ENCODE peak calls at places on chromosome 9, in four cellular contexts. E is WTC11, N is GM12878, G is K562. X is an unnamed sample.

GRCh38 chr9:97518909-97519307 is 17.4 kb downstream of the TMOD1 start:
- DNase-seq in E (no peak), N (no peak), G (peak), X (no peak)

GRCh38 chr9:105118646-105119045 is 125.8 kb upstream of the SLC44A1 start:
- DNase-seq in E (no peak), N (no peak), G (no peak), X (no peak)

GRCh38 chr9:88460583-88461332 is 72.5 kb downstream of the SPIN1 start:
- DNase-seq in E (no peak), N (no peak), G (no peak), X (no peak)

GRCh38 chr9:20557890-20558608 is 64.2 kb downstream of the MLLT3 start:
- DNase-seq in E (no peak), N (no peak), G (no peak), X (no peak)

GRCh38 chr9:75265525-75265972 is 177.2 kb downstream of the OSTF1 start:
- DNase-seq in E (peak), N (no peak), G (peak), X (peak)

GRCh38 chr9:70064496-70064895 is 20.8 kb downstream of the MAMDC2 start:
- DNase-seq in E (no peak), N (no peak), G (no peak), X (no peak)

GRCh38 chr9:131422241-131422792 is 28.4 kb downstream of the PRRC2B start:
- DNase-seq in E (no peak), N (no peak), G (no peak), X (no peak)

GRCh38 chr9:137441935-137442321 is 771 bp upstream of the ENTPD8 start:
- DNase-seq in E (no peak), N (no peak), G (no peak), X (no peak)

GRCh38 chr9:94869415-94869838 is 142.9 kb downstream of the AOPEP start:
- DNase-seq in E (no peak), N (no peak), G (no peak), X (no peak)

GRCh38 chr9:127415158-127415557 is 9.0 kb upstream of the ZNF79 start:
- DNase-seq in E (no peak), N (no peak), G (no peak), X (no peak)

GRCh38 chr9:101567725-101567993 is 27.1 kb downstream of the PPP3R2 start:
- DNase-seq in E (no peak), N (no peak), G (no peak), X (no peak)

GRCh38 chr9:6498982-6499381 is 86.0 kb downstream of the UHRF2 start:
- DNase-seq in E (no peak), N (no peak), G (no peak), X (no peak)

GRCh38 chr9:74499111-74499601 is 2.0 kb downstream of the RORB start:
- DNase-seq in E (peak), N (no peak), G (no peak), X (no peak)

GRCh38 chr9:4160284-4160683 is 139.6 kb downstream of the GLIS3 start:
- DNase-seq in E (no peak), N (no peak), G (no peak), X (no peak)

GRCh38 chr9:36986548-36987408 is 47.3 kb downstream of the PAX5 start:
- DNase-seq in E (no peak), N (no peak), G (no peak), X (no peak)

GRCh38 chr9:92342825-92343488 is 17.2 kb downstream of the CENPP start:
- DNase-seq in E (no peak), N (no peak), G (no peak), X (no peak)

GRCh38 chr9:18331808-18332209 is 142.1 kb upstream of the ADAMTSL1 start:
- DNase-seq in E (no peak), N (no peak), G (no peak), X (no peak)

GRCh38 chr9:134913713-134914500 is 3.8 kb downstream of the FCN1 start:
- DNase-seq in E (no peak), N (no peak), G (no peak), X (no peak)

GRCh38 chr9:4497855-4498254 is 7.6 kb downstream of the SLC1A1 start:
- DNase-seq in E (no peak), N (no peak), G (no peak), X (no peak)

GRCh38 chr9:751137-752051 is 90.1 kb upstream of the DMRT1 start:
- DNase-seq in E (no peak), N (no peak), G (no peak), X (no peak)

GRCh38 chr9:136237486-136238341 is 7.9 kb downstream of the QSOX2 start:
- DNase-seq in E (no peak), N (no peak), G (peak), X (no peak)

GRCh38 chr9:22374021-22374420 is 72.6 kb upstream of the DMRTA1 start:
- DNase-seq in E (no peak), N (no peak), G (no peak), X (no peak)

GRCh38 chr9:98836206-98836605 is 28.7 kb downstream of the GALNT12 start:
- DNase-seq in E (no peak), N (no peak), G (no peak), X (no peak)

GRCh38 chr9:90044710-90045151 is 439.9 kb downstream of the GADD45G start:
- DNase-seq in E (no peak), N (no peak), G (no peak), X (peak)

GRCh38 chr9:134895849-134896833 is 15.5 kb downstream of the FCN2 start:
- DNase-seq in E (no peak), N (no peak), G (no peak), X (no peak)

GRCh38 chr9:92894711-92895362 is 17.0 kb upstream of the ZNF484 start:
- DNase-seq in E (no peak), N (no peak), G (no peak), X (no peak)

GRCh38 chr9:114694719-114695269 is 12.8 kb upstream of the TEX48 start:
- DNase-seq in E (no peak), N (peak), G (no peak), X (no peak)

GRCh38 chr9:14278291-14278721 is 35.6 kb downstream of the NFIB start:
- DNase-seq in E (no peak), N (no peak), G (no peak), X (peak)

GRCh38 chr9:86099695-86100364 is 472 bp upstream of the GOLM1 start:
- DNase-seq in E (peak), N (no peak), G (no peak), X (no peak)

GRCh38 chr9:79195904-79196303 is 375.9 kb upstream of the TLE4 start:
- DNase-seq in E (no peak), N (no peak), G (no peak), X (no peak)

GRCh38 chr9:120612218-120612617 is 32.3 kb upstream of the CDK5RAP2 start:
- DNase-seq in E (no peak), N (no peak), G (no peak), X (no peak)

GRCh38 chr9:4327504-4328191 is 27.8 kb upstream of the GLIS3 start:
- DNase-seq in E (peak), N (no peak), G (no peak), X (no peak)

GRCh38 chr9:132333556-132333955 is 21.2 kb downstream of the SETX start:
- DNase-seq in E (no peak), N (no peak), G (no peak), X (no peak)

GRCh38 chr9:38389313-38389712 is 3.2 kb upstream of the ALDH1B1 start:
- DNase-seq in E (no peak), N (no peak), G (no peak), X (peak)

GRCh38 chr9:116599342-116599884 is 87.7 kb upstream of the TRIM32 start:
- DNase-seq in E (no peak), N (no peak), G (no peak), X (no peak)
- TF ChIP-seq NR2C2 in E (no peak), N (no peak), G (no peak), X (no peak)

GRCh38 chr9:81103597-81104471 is 585.5 kb downstream of the TLE1 start:
- DNase-seq in E (no peak), N (no peak), G (no peak), X (no peak)

GRCh38 chr9:81112638-81113037 is 576.7 kb downstream of the TLE1 start:
- DNase-seq in E (no peak), N (no peak), G (no peak), X (no peak)

GRCh38 chr9:81108391-81108790 is 581.0 kb downstream of the TLE1 start:
- DNase-seq in E (no peak), N (no peak), G (no peak), X (no peak)

GRCh38 chr9:81113408-81114124 is 575.8 kb downstream of the TLE1 start:
- DNase-seq in E (no peak), N (no peak), G (no peak), X (no peak)

DNA sequence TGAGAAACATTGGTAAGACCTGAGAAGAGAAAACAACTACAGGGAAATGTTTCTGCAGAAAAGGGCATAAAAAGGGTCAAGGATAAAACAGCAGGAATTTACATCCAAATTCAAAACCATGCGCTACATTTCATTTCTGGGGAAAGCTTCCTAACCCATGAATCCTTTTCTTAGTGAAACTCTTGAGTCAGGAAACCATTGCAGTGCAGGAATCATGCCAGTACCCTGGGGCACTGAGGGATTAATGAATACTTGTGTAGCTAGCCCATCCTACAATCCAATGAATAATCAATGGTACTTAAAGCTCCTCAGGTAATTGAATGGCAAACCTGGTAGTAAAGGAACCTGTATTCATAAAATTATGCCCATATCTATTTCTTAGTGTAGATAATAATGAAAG is 580.5 kb downstream of the TLE1 start:
- DNase-seq in E (no peak), N (no peak), G (no peak), X (no peak)
- TF ChIP-seq NR2C2 in E (no peak), N (no peak), G (no peak), X (no peak)

DNA sequence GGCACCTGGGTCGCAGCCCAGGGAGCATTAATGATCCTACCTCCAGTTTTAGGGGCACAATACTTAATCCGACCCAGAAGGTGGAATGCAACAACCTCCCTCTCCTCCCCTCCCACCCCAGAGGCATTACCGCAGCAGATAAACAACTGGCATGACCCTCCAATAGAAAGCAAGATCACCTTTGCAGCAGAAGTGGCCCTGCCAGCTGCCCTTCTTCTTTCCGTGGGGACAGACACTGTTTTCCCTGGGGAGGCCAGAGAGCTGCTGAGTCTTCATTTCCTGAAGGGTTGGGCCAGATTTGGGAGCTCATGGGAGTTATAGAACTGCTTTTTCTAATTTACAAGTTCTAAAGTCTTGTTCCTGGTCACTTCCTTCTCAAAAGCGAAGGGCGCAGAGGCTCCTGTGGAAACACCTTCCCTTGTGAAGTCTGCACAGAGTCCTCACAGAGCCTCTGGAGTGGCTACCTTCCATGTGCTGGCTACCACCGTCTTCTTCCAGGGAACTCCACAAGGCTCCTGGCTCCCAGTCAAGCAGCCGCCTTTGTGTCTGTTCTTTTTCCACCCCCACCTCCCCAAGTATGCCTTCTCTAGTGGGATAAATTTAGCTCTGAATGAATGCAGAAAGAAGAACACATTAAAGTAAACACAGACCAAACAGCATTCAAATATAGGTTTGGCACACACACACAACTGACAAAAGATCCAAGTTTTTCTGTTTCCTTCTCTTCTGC is 8.0 kb upstream of the PALM2AKAP2 start:
- DNase-seq in E (no peak), N (no peak), G (no peak), X (no peak)
- TF ChIP-seq NR2C2 in E (no peak), N (no peak), G (no peak), X (no peak)

DNA sequence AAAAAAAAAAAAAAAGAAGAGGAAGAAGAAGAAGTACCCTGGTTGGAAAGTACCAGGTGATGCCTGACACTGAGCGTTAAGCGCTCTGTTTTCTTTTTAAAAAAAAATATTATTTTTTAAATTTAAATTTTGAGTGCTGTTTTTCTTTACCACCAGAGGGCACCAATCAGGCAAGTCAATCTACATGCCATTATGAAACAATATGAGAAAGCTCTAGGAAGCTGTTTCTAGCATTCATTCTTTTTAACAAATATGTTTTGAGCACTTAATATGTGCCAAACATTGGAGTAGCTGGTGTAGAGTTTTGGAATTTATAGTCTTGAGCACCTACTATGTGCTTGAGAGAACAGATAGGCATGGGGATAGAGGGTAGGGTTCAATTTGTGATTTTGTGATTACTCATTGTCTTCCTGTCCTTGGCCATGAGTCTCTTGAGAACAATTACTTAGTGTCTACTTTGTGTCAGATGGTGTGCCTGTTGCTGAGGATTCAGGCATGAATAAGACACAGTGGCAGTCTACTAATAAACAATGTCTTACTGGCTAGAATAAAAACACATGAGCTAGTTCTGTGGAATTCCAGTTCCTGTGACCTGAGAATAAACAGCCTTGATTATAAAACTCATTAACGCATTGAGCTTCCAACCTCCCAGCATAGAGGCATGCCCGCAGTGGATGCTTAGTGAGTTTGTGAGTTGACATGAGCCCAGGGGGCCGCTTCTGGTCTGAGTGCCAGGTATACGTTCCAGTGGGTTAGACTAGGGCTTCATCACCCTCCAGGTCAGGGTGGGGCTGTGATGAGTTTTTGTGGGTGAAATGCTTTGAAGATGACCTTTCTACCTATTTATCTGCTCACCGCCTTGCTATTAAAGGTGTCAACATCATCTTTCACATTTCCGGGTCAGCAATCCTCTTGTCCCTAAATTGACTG is 3.0 kb upstream of the UBE2R2 start:
- DNase-seq in E (no peak), N (no peak), G (peak), X (peak)
- TF ChIP-seq NR2C2 in E (no peak), N (no peak), G (no peak), X (no peak)

DNA sequence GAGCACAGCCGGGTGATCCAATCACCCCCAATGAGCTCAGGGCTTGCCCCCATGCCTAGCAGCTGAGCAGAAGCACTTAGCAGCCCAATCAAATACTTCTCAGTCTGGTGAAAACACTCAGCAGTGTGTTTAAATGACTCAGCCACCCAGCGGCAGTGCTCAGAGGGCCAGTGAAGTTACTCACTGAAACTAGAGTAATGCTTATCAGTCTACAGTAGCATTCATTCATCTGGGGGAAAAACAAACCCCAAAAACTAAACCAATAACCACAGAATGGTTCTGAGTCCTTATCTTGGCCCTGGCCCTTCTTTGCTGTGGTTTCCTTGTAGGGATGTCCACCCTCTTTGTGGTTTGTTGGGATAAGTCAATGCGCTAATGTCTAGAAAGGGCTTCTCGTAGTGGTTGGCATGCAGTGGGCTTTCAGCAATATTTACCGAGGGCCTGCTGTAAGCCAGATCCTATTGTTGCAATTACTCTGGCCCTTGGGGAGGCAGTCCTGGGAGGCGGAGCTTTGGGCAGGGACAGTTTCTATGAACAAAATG is 43.2 kb downstream of the LHX2 start:
- DNase-seq in E (peak), N (peak), G (peak), X (peak)
- TF ChIP-seq NR2C2 in E (no peak), N (no peak), G (no peak), X (no peak)

GRCh38 chr9:26324787-26325186 is 567.8 kb downstream of the CAAP1 start:
- DNase-seq in E (no peak), N (no peak), G (no peak), X (no peak)

GRCh38 chr9:26331223-26331622 is 561.4 kb downstream of the CAAP1 start:
- DNase-seq in E (no peak), N (no peak), G (no peak), X (no peak)

GRCh38 chr9:26329974-26330373 is 562.6 kb downstream of the CAAP1 start:
- DNase-seq in E (no peak), N (no peak), G (no peak), X (peak)

GRCh38 chr9:26321935-26322334 is 570.7 kb downstream of the CAAP1 start:
- DNase-seq in E (no peak), N (no peak), G (no peak), X (no peak)

GRCh38 chr9:26326473-26327044 is 566.0 kb downstream of the CAAP1 start:
- DNase-seq in E (peak), N (peak), G (no peak), X (peak)
- TF ChIP-seq NR2C2 in E (no peak), N (no peak), G (no peak), X (no peak)

DNA sequence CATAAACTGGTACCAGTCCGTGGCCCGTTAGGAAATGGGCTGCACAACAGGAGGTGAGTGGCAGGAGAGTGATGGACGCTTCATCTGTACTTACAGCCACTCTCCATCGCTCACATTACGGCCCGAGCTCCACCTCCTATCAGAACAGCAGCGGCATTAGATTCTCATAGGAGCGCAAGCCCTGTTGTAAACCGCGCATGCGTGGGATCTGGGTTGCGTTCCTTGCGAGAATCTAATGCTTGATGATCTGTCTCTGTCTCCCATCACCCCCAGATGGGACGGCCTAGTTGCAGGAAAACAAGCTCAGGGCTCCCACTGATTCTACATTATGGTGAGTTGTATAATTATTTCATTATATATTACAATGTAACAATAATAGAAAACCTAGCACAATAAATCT is 480.4 kb downstream of the CCDC171 start:
- DNase-seq in E (no peak), N (no peak), G (no peak), X (no peak)
- TF ChIP-seq NR2C2 in E (no peak), N (no peak), G (no peak), X (no peak)

GRCh38 chr9:77712533-77713130 is 64.5 kb upstream of the GNA14 start:
- DNase-seq in E (no peak), N (no peak), G (no peak), X (peak)
- TF ChIP-seq NR2C2 in E (no peak), N (no peak), G (no peak), X (no peak)